ENCODE peak calls at places on chromosome 18, in four cellular contexts. One of them, this sample, is unnamed.
A peak's percentile ranks its signal among the peaks of the same experiment; 100 is the strongest.

GRCh38 chr18:51275712-51276473 is 78.4 kb upstream of the MEX3C start:
- DNase-seq in stimulated activated CD4-positive, alpha-beta T cell treated with anti-CD3 and anti-CD28 coated beads, Interleukin-1b, Interleukin-23, amount 100 ng/mL, for 1 hour: no peak
- DNase-seq in iris pigment epithelial cell: peak; percentile 15
- DNase-seq in dorsolateral prefrontal cortex: no peak
- DNase-seq in this sample: peak; percentile 39

GRCh38 chr18:72541871-72542690 is 2.1 kb downstream of the CBLN2 start:
- DNase-seq in stimulated activated CD4-positive, alpha-beta T cell treated with anti-CD3 and anti-CD28 coated beads, Interleukin-1b, Interleukin-23, amount 100 ng/mL, for 1 hour: no peak
- DNase-seq in iris pigment epithelial cell: no peak
- DNase-seq in dorsolateral prefrontal cortex: no peak
- DNase-seq in this sample: peak; percentile 29

GRCh38 chr18:51134721-51135120 is 62.8 kb downstream of the MEX3C start:
- DNase-seq in stimulated activated CD4-positive, alpha-beta T cell treated with anti-CD3 and anti-CD28 coated beads, Interleukin-1b, Interleukin-23, amount 100 ng/mL, for 1 hour: no peak
- DNase-seq in iris pigment epithelial cell: no peak
- DNase-seq in dorsolateral prefrontal cortex: no peak
- DNase-seq in this sample: no peak

GRCh38 chr18:64720781-64721464 is 572.0 kb upstream of the LINC00305 start:
- DNase-seq in stimulated activated CD4-positive, alpha-beta T cell treated with anti-CD3 and anti-CD28 coated beads, Interleukin-1b, Interleukin-23, amount 100 ng/mL, for 1 hour: no peak
- DNase-seq in iris pigment epithelial cell: no peak
- DNase-seq in dorsolateral prefrontal cortex: peak; percentile 26
- DNase-seq in this sample: no peak

GRCh38 chr18:74571895-74572680 is 25.6 kb upstream of the ZNF407 start:
- DNase-seq in stimulated activated CD4-positive, alpha-beta T cell treated with anti-CD3 and anti-CD28 coated beads, Interleukin-1b, Interleukin-23, amount 100 ng/mL, for 1 hour: no peak
- DNase-seq in iris pigment epithelial cell: no peak
- DNase-seq in dorsolateral prefrontal cortex: no peak
- DNase-seq in this sample: no peak

GRCh38 chr18:3916082-3916481 is 466.1 kb downstream of the TGIF1 start:
- DNase-seq in stimulated activated CD4-positive, alpha-beta T cell treated with anti-CD3 and anti-CD28 coated beads, Interleukin-1b, Interleukin-23, amount 100 ng/mL, for 1 hour: no peak
- DNase-seq in iris pigment epithelial cell: no peak
- DNase-seq in dorsolateral prefrontal cortex: peak; percentile 91
- DNase-seq in this sample: no peak

GRCh38 chr18:12391487-12392136 is 14.6 kb upstream of the AFG3L2 start:
- DNase-seq in stimulated activated CD4-positive, alpha-beta T cell treated with anti-CD3 and anti-CD28 coated beads, Interleukin-1b, Interleukin-23, amount 100 ng/mL, for 1 hour: no peak
- DNase-seq in iris pigment epithelial cell: peak; percentile 73
- DNase-seq in dorsolateral prefrontal cortex: peak; percentile 66
- DNase-seq in this sample: peak; percentile 57

GRCh38 chr18:39834636-39835035 is 2120.4 kb upstream of the PIK3C3 start:
- DNase-seq in stimulated activated CD4-positive, alpha-beta T cell treated with anti-CD3 and anti-CD28 coated beads, Interleukin-1b, Interleukin-23, amount 100 ng/mL, for 1 hour: no peak
- DNase-seq in iris pigment epithelial cell: no peak
- DNase-seq in dorsolateral prefrontal cortex: no peak
- DNase-seq in this sample: no peak

GRCh38 chr18:61755553-61755952 is 137.3 kb downstream of the RNF152 start:
- DNase-seq in stimulated activated CD4-positive, alpha-beta T cell treated with anti-CD3 and anti-CD28 coated beads, Interleukin-1b, Interleukin-23, amount 100 ng/mL, for 1 hour: no peak
- DNase-seq in iris pigment epithelial cell: no peak
- DNase-seq in dorsolateral prefrontal cortex: no peak
- DNase-seq in this sample: no peak

GRCh38 chr18:40046596-40046995 is 1908.4 kb upstream of the PIK3C3 start:
- DNase-seq in stimulated activated CD4-positive, alpha-beta T cell treated with anti-CD3 and anti-CD28 coated beads, Interleukin-1b, Interleukin-23, amount 100 ng/mL, for 1 hour: no peak
- DNase-seq in iris pigment epithelial cell: no peak
- DNase-seq in dorsolateral prefrontal cortex: peak; percentile 51
- DNase-seq in this sample: no peak

GRCh38 chr18:13813271-13813849 is 10.6 kb upstream of the MC5R start:
- DNase-seq in stimulated activated CD4-positive, alpha-beta T cell treated with anti-CD3 and anti-CD28 coated beads, Interleukin-1b, Interleukin-23, amount 100 ng/mL, for 1 hour: peak; percentile 5
- DNase-seq in iris pigment epithelial cell: peak; percentile 51
- DNase-seq in dorsolateral prefrontal cortex: peak; percentile 65
- DNase-seq in this sample: peak; percentile 45

GRCh38 chr18:5987217-5987616 is 91.9 kb upstream of the TMEM200C start:
- DNase-seq in stimulated activated CD4-positive, alpha-beta T cell treated with anti-CD3 and anti-CD28 coated beads, Interleukin-1b, Interleukin-23, amount 100 ng/mL, for 1 hour: no peak
- DNase-seq in iris pigment epithelial cell: no peak
- DNase-seq in dorsolateral prefrontal cortex: no peak
- DNase-seq in this sample: no peak

GRCh38 chr18:79851981-79852380 is 54.2 kb downstream of the KCNG2 start:
- DNase-seq in stimulated activated CD4-positive, alpha-beta T cell treated with anti-CD3 and anti-CD28 coated beads, Interleukin-1b, Interleukin-23, amount 100 ng/mL, for 1 hour: no peak
- DNase-seq in iris pigment epithelial cell: no peak
- DNase-seq in dorsolateral prefrontal cortex: no peak
- DNase-seq in this sample: no peak

GRCh38 chr18:38539373-38539772 is 973.8 kb upstream of the CELF4 start:
- DNase-seq in stimulated activated CD4-positive, alpha-beta T cell treated with anti-CD3 and anti-CD28 coated beads, Interleukin-1b, Interleukin-23, amount 100 ng/mL, for 1 hour: no peak
- DNase-seq in iris pigment epithelial cell: no peak
- DNase-seq in dorsolateral prefrontal cortex: no peak
- DNase-seq in this sample: no peak

GRCh38 chr18:33579868-33580205 is 1.8 kb downstream of the ASXL3 start:
- DNase-seq in stimulated activated CD4-positive, alpha-beta T cell treated with anti-CD3 and anti-CD28 coated beads, Interleukin-1b, Interleukin-23, amount 100 ng/mL, for 1 hour: no peak
- DNase-seq in iris pigment epithelial cell: no peak
- DNase-seq in dorsolateral prefrontal cortex: no peak
- DNase-seq in this sample: no peak

GRCh38 chr18:79503406-79503805 is 107.7 kb downstream of the NFATC1 start:
- DNase-seq in stimulated activated CD4-positive, alpha-beta T cell treated with anti-CD3 and anti-CD28 coated beads, Interleukin-1b, Interleukin-23, amount 100 ng/mL, for 1 hour: no peak
- DNase-seq in iris pigment epithelial cell: no peak
- DNase-seq in dorsolateral prefrontal cortex: no peak
- DNase-seq in this sample: no peak

GRCh38 chr18:49669403-49669802 is 107.5 kb downstream of the LIPG start:
- DNase-seq in stimulated activated CD4-positive, alpha-beta T cell treated with anti-CD3 and anti-CD28 coated beads, Interleukin-1b, Interleukin-23, amount 100 ng/mL, for 1 hour: no peak
- DNase-seq in iris pigment epithelial cell: no peak
- DNase-seq in dorsolateral prefrontal cortex: no peak
- DNase-seq in this sample: no peak

GRCh38 chr18:13218376-13219011 is at the start of gene LDLRAD4:
- DNase-seq in stimulated activated CD4-positive, alpha-beta T cell treated with anti-CD3 and anti-CD28 coated beads, Interleukin-1b, Interleukin-23, amount 100 ng/mL, for 1 hour: no peak
- DNase-seq in iris pigment epithelial cell: no peak
- DNase-seq in dorsolateral prefrontal cortex: peak; percentile 50
- DNase-seq in this sample: peak; percentile 30

GRCh38 chr18:25510096-25510495 is 158.1 kb upstream of the ZNF521 start:
- DNase-seq in stimulated activated CD4-positive, alpha-beta T cell treated with anti-CD3 and anti-CD28 coated beads, Interleukin-1b, Interleukin-23, amount 100 ng/mL, for 1 hour: no peak
- DNase-seq in iris pigment epithelial cell: no peak
- DNase-seq in dorsolateral prefrontal cortex: no peak
- DNase-seq in this sample: no peak